ENCODE peak calls at places on chromosomes 6 and 20, in seven cellular contexts. A is ovary; Q is kidney tubule cell; F is fibroblast of the conjunctiva; J is naive thymus-derived CD8-positive, alpha-beta T cell; B is HepG2; L is lower leg skin. N is an unnamed sample.
A peak's percentile ranks its signal among the peaks of the same experiment; 100 is the strongest.

GRCh38 chr20:58246346-58246745 is 17.9 kb upstream of the ANKRD60 start:
- DNase-seq in A (no peak), Q (peak; percentile 14), F (peak; percentile 17), J (no peak), B (peak; percentile 61), L (no peak), N (no peak)

GRCh38 chr6:129491436-129491835 is 218.5 kb downstream of the ARHGAP18 start:
- DNase-seq in A (no peak), Q (no peak), F (no peak), J (no peak), B (no peak), L (no peak), N (no peak)

GRCh38 chr20:15296422-15296821 is 959.0 kb upstream of the FLRT3 start:
- DNase-seq in A (no peak), Q (no peak), F (no peak), J (no peak), B (no peak), L (no peak), N (no peak)

GRCh38 chr20:48603116-48603818 is 224.5 kb downstream of the PREX1 start:
- DNase-seq in A (no peak), Q (no peak), F (no peak), J (no peak), B (no peak), L (peak; percentile 72), N (no peak)

GRCh38 chr20:1674361-1674760 is 16.8 kb upstream of the SIRPG start:
- DNase-seq in A (no peak), Q (no peak), F (no peak), J (peak; percentile 46), B (no peak), L (no peak), N (no peak)

GRCh38 chr20:61575151-61575937 is 323.3 kb downstream of the CDH4 start:
- DNase-seq in A (no peak), Q (no peak), F (no peak), J (no peak), B (no peak), L (no peak), N (no peak)

GRCh38 chr20:64055893-64056638 is 6.6 kb upstream of the SOX18 start:
- DNase-seq in A (no peak), Q (peak; percentile 43), F (no peak), J (no peak), B (peak; percentile 90), L (no peak), N (no peak)

GRCh38 chr6:170459451-170459850 is 93.7 kb downstream of the PSMB1 start:
- DNase-seq in A (no peak), Q (peak; percentile 61), F (no peak), J (no peak), B (no peak), L (peak; percentile 85), N (no peak)

GRCh38 chr20:42134265-42135098 is 516.3 kb upstream of the CHD6 start:
- DNase-seq in A (no peak), Q (no peak), F (no peak), J (no peak), B (peak; percentile 66), L (no peak), N (no peak)

GRCh38 chr6:157632821-157633220 is 190.2 kb upstream of the SNX9 start:
- DNase-seq in A (no peak), Q (peak; percentile 8), F (peak; percentile 34), J (no peak), B (no peak), L (no peak), N (no peak)

GRCh38 chr6:151783692-151784091 is 23.8 kb upstream of the ESR1 start:
- DNase-seq in A (no peak), Q (no peak), F (no peak), J (no peak), B (no peak), L (no peak), N (no peak)

GRCh38 chr6:81304486-81304885 is 448.0 kb downstream of the TENT5A start:
- DNase-seq in A (no peak), Q (no peak), F (no peak), J (no peak), B (no peak), L (no peak), N (no peak)

GRCh38 chr6:147621280-147621679 is 112.8 kb downstream of the SAMD5 start:
- DNase-seq in A (no peak), Q (peak; percentile 72), F (peak; percentile 51), J (no peak), B (peak; percentile 13), L (no peak), N (no peak)

GRCh38 chr6:167549187-167549586 is 224.3 kb downstream of the TTLL2 start:
- DNase-seq in A (no peak), Q (no peak), F (no peak), J (no peak), B (no peak), L (no peak), N (no peak)

GRCh38 chr6:10576226-10576625 is 55.1 kb downstream of the GCNT2 start:
- DNase-seq in A (no peak), Q (no peak), F (no peak), J (no peak), B (no peak), L (no peak), N (no peak)

GRCh38 chr6:162344301-162344700 is 383.3 kb downstream of the PRKN start:
- DNase-seq in A (no peak), Q (no peak), F (peak; percentile 63), J (no peak), B (no peak), L (no peak), N (no peak)

GRCh38 chr6:84422380-84422968 is 195.0 kb upstream of the CEP162 start:
- DNase-seq in A (peak; percentile 40), Q (peak; percentile 37), F (peak; percentile 49), J (no peak), B (peak; percentile 16), L (no peak), N (peak; percentile 35)

GRCh38 chr20:952196-952795 is 36.2 kb upstream of the ANGPT4 start:
- DNase-seq in A (no peak), Q (no peak), F (no peak), J (no peak), B (no peak), L (peak; percentile 28), N (no peak)

GRCh38 chr20:17643531-17644188 is 38.4 kb downstream of the RRBP1 start:
- DNase-seq in A (no peak), Q (peak; percentile 4), F (no peak), J (no peak), B (no peak), L (no peak), N (no peak)